ENCODE peak calls at places on chromosomes 6 and 20, in four cellular contexts. R is fibroblast of lung, L is A673, Y is HCT116. V is an unnamed sample.

GRCh38 chr6:149628865-149629544 is 19.5 kb downstream of the KATNA1 start:
- DNase-seq in R (no peak), L (no peak), Y (no peak), V (no peak)

GRCh38 chr6:158131926-158132325 is 36.1 kb downstream of the SERAC1 start:
- DNase-seq in R (peak; percentile 44), L (peak; percentile 55), Y (no peak), V (no peak)

GRCh38 chr6:27111743-27112142 is 135.8 kb upstream of the PRSS16 start:
- DNase-seq in R (no peak), L (no peak), Y (no peak), V (no peak)

GRCh38 chr6:41408982-41409381 is 73.6 kb downstream of the NCR2 start:
- DNase-seq in R (no peak), L (no peak), Y (no peak), V (no peak)

GRCh38 chr6:140437619-140438345 is 1063.3 kb upstream of the CITED2 start:
- DNase-seq in R (no peak), L (no peak), Y (no peak), V (no peak)

GRCh38 chr6:122753688-122754056 is 25.8 kb upstream of the FABP7 start:
- DNase-seq in R (no peak), L (no peak), Y (no peak), V (peak; percentile 47)

GRCh38 chr6:53432318-53433161 is 83.8 kb upstream of the ELOVL5 start:
- DNase-seq in R (peak; percentile 96), L (no peak), Y (no peak), V (peak; percentile 81)

GRCh38 chr6:40852667-40853383 is 186.2 kb downstream of the UNC5CL start:
- DNase-seq in R (no peak), L (peak; percentile 27), Y (peak; percentile 12), V (no peak)

GRCh38 chr6:37019065-37019450 is 13.6 kb downstream of the FGD2 start:
- DNase-seq in R (no peak), L (peak; percentile 20), Y (no peak), V (no peak)

GRCh38 chr20:49245921-49246740 is 26.9 kb downstream of the DDX27 start:
- DNase-seq in R (peak; percentile 62), L (peak; percentile 75), Y (peak; percentile 23), V (peak; percentile 31)

GRCh38 chr20:47778398-47779354 is 6.6 kb downstream of the SULF2 start:
- DNase-seq in R (no peak), L (no peak), Y (no peak), V (peak; percentile 81)

GRCh38 chr6:14540276-14540675 is 422.7 kb downstream of the CD83 start:
- DNase-seq in R (peak; percentile 41), L (no peak), Y (no peak), V (peak; percentile 79)

GRCh38 chr6:12572884-12573824 is 143.4 kb upstream of the PHACTR1 start:
- DNase-seq in R (peak; percentile 28), L (peak; percentile 79), Y (no peak), V (peak; percentile 92)

GRCh38 chr6:129251669-129252376 is 368.9 kb downstream of the LAMA2 start:
- DNase-seq in R (peak; percentile 78), L (peak; percentile 83), Y (peak; percentile 73), V (peak; percentile 61)

GRCh38 chr6:116229287-116229913 is 24.5 kb downstream of the TSPYL4 start:
- DNase-seq in R (peak; percentile 92), L (peak; percentile 36), Y (peak; percentile 31), V (peak; percentile 95)

GRCh38 chr6:136582702-136583471 is 32.7 kb upstream of the MAP7 start:
- DNase-seq in R (peak; percentile 96), L (peak; percentile 65), Y (peak; percentile 22), V (peak; percentile 72)

GRCh38 chr6:17045581-17046322 is 56.1 kb upstream of the STMND1 start:
- DNase-seq in R (peak; percentile 45), L (no peak), Y (no peak), V (peak; percentile 63)

GRCh38 chr6:67411036-67411435 is 1224.0 kb upstream of the ADGRB3 start:
- DNase-seq in R (no peak), L (no peak), Y (no peak), V (no peak)

GRCh38 chr6:1611572-1612385 is 2.1 kb downstream of the FOXC1 start:
- DNase-seq in R (peak; percentile 60), L (peak; percentile 40), Y (no peak), V (peak; percentile 32)
- TF ChIP-seq EZH2 in R (no peak), L (peak; percentile 76), Y (no peak), V (no peak)

GRCh38 chr20:57047281-57048026 is 219.0 kb downstream of the BMP7 start:
- DNase-seq in R (no peak), L (no peak), Y (no peak), V (no peak)

GRCh38 chr20:57051096-57051495 is 215.3 kb downstream of the BMP7 start:
- DNase-seq in R (no peak), L (no peak), Y (no peak), V (no peak)

GRCh38 chr20:57043669-57044268 is 222.7 kb downstream of the BMP7 start:
- DNase-seq in R (no peak), L (no peak), Y (no peak), V (no peak)

GRCh38 chr20:57049298-57049697 is 217.1 kb downstream of the BMP7 start:
- DNase-seq in R (no peak), L (no peak), Y (no peak), V (no peak)

DNA sequence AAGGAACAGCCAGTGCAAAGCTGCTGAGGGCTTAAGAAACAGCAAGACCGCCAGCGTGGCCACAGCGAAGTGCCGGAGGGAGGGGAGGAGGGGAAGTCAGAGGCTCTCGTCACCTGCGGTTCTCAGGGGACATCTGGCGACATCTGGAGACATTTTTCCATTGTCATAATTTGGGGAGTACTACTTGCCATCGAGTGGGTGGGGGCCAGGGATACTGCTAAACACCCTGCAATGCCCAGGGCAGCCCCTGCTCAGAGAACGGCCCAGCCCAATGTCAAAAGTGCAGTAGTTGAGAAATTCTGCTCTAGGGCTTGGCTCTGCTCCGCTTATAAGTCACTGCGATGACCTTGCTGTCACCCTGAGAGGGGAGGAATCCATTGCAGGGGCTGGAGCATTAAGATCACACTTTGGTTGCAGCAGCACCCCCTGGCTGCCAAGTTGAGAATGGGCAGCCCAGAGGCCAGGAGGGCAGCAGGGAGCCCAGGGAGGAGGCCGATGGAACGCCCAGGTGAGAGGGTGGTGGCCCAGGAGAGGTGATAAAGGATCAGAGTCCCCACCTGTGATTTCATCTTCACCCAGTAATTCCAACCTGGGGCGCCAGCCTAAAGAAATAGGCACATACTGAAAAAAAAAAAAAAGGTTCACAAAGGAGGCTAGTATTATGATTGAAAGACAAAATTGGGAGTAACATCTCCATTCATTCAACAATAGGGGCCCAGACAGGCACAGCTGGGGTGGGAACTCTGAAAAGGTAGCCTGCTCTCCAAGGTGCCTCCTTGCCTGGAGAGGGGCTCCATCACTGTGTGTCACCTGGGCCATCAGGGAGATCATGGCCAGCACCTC is 218.2 kb downstream of the BMP7 start:
- DNase-seq in R (peak; percentile 27), L (peak; percentile 60), Y (no peak), V (no peak)
- TF ChIP-seq CTCF in R (peak; percentile 49), L (peak; percentile 66), Y (peak; percentile 15), V (no peak)

DNA sequence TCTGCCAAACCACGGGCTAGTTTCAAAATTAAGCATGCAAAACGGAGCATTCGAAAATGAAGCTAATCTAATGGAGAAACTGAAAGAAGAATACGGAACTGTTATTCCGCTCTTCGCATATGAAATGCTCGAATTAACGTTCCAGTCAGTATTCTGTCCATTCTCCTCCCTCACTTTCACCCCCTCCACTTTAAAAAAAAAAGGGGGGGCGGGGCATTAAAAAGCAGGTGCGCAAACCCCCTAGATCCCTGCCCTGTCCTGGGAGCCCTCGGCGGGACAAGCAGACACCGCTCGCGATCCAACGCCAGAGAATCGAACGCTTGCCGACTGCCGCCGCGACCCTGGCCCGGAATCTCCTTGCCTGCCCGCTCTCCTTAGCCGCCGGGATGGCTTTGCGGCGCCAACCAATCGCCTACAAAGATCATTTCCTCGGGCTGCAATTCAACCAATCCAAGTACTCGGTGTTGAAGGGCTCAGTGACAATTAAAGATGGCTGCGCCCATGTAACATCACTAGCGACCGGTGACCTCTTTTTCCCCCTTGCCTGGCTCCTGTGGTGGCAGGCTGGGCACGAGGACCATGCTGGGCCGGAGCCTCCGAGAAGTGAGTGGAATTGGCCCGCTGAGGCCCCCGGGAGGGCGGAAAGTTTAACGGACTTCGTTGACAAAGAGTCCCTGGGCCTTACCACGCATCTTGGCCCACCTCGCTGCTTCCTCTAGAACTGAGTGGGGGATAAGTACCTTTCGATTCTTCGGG is at the start of the genes QRSL1 and RTN4IP1:
- DNase-seq in R (peak; percentile 94), L (peak; percentile 95), Y (peak; percentile 86), V (peak; percentile 84)
- H3K27me3 ChIP-seq in R (no peaks in the 10 kb centered on the region), L (no peaks in the 10 kb centered on the region), Y (no peaks in the 10 kb centered on the region), V (no peaks in the 10 kb centered on the region)

DNA sequence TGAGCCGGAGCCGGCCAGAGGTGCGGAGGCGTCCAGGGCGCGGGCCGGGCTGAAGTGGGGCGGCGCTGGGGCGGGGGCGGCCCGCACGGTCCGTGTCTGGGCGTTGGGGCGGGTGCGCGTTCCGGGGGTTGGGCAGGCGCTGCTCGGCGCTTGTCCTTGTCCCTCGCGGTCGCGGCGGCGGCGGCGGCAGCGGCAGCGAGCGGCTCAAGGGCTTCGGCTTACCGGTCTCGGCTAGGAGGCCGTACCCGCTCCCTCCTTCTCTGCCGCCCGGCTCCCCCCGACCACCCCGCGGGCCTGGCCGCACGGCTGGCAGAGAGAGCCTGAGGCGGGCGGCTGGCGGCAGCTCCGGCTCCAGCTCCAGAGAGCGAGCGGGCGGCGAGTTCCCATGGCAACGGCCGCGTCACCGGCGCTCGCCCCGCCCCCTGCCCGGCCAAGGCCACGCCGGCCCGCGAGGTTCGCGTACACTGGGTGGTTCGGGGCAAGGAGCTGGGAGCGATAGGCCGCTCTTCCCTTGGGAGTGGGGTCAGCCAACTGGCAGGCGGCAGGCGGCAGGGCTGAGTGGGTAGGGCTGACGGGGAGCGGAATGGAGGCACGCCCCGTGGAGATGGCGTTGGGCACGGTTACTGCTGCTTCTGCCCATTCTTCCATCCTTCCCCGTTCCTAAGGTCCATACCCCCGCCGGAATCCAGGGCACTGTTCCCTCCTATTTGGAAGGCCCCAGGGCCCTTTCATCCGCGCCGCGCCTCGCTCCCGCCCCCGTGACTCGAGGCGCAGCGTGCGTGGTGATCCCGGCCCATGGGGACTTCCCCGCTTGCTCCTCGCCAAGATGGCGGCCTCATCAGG is at the start of gene LRRC73:
- DNase-seq in R (peak; percentile 77), L (peak; percentile 77), Y (peak; percentile 46), V (peak; percentile 59)
- TF ChIP-seq EZH2 in R (no peak), L (no peak), Y (no peak), V (no peak)

DNA sequence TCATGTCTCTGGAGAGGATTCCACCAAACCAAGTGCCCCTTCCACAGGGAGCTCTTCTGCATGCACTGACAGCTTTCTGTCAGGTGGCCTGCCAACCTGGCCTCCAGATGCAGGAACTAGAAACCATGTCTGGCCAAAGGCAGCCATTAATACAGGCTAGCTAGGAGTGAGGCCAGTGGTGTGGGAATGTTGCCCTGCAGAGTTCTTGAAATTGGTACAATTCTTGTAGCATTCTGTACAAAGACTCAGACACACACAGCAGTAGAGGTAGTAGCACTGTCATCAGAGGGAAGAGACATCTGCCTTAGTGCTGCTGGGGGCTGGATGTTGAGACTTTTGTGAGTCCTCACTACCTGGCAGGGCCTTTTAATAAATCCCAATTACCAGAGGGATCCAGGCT is 48.8 kb downstream of the RNF24 start:
- DNase-seq in R (no peak), L (no peak), Y (no peak), V (no peak)
- TF ChIP-seq CTCF in R (no peak), L (no peak), Y (no peak), V (no peak)

GRCh38 chr6:32069460-32069859 is 31.2 kb downstream of the CYP21A2 start:
- DNase-seq in R (no peak), L (no peak), Y (no peak), V (no peak)
- H3K27me3 ChIP-seq in R (no peaks in the 10 kb centered on the region), L (no peaks in the 10 kb centered on the region), Y (no peaks in the 10 kb centered on the region), V (peaks cover 30% of the 10 kb centered on the region)